ENCODE peak calls at places on chromosomes 13 and 19, in four cellular contexts. K is foreskin fibroblast, U is prostate gland, T is OCI-LY7. X is an unnamed sample.

GRCh38 chr19:343941-344624 is 513 bp downstream of the MIER2 start:
- DNase-seq in K (no peak), T (peak; percentile 37), U (no peak), X (no peak)

GRCh38 chr13:48562296-48563066 is 29.6 kb upstream of the RCBTB2 start:
- DNase-seq in K (no peak), U (no peak), T (peak; percentile 94), X (no peak)

GRCh38 chr13:112960671-112961070 is 8.3 kb upstream of the MCF2L start:
- DNase-seq in U (no peak), K (no peak), T (no peak), X (no peak)

GRCh38 chr13:39417643-39418042 is 185.3 kb downstream of the LHFPL6 start:
- DNase-seq in U (no peak), T (no peak), K (peak; percentile 30), X (peak; percentile 16)

GRCh38 chr13:97425570-97425969 is 8.4 kb upstream of the RAP2A start:
- DNase-seq in K (no peak), T (no peak), U (no peak), X (no peak)

GRCh38 chr19:14089662-14090508 is 666 bp downstream of the SAMD1 start:
- DNase-seq in T (peak; percentile 81), K (peak; percentile 66), U (no peak), X (no peak)

GRCh38 chr19:15048885-15049541 is at the start of gene CASP14:
- DNase-seq in U (no peak), K (no peak), T (no peak), X (no peak)

GRCh38 chr19:1299822-1300221 is 14.1 kb downstream of the EFNA2 start:
- DNase-seq in U (no peak), K (no peak), T (no peak), X (no peak)

GRCh38 chr13:23695711-23696512 is 125.7 kb downstream of the TNFRSF19 start:
- DNase-seq in T (peak; percentile 8), K (no peak), U (no peak), X (no peak)

GRCh38 chr13:113952983-113953520 is 20.8 kb downstream of the C13orf46 start:
- DNase-seq in T (no peak), U (no peak), K (no peak), X (no peak)

GRCh38 chr13:51932231-51932630 is 70.5 kb downstream of the CCDC70 start:
- DNase-seq in U (no peak), K (no peak), T (no peak), X (no peak)

GRCh38 chr19:7219056-7219455 is 75.2 kb downstream of the INSR start:
- DNase-seq in U (no peak), K (no peak), T (no peak), X (no peak)

GRCh38 chr13:74346960-74347359 is 212.8 kb upstream of the KLF12 start:
- DNase-seq in U (no peak), T (no peak), K (no peak), X (no peak)

GRCh38 chr19:56840452-56841193 is at the start of the genes PEG3 and ZIM2:
- DNase-seq in U (no peak), K (no peak), T (no peak), X (no peak)

GRCh38 chr19:18599485-18599884 is 7.1 kb downstream of the CRLF1 start:
- DNase-seq in K (no peak), U (no peak), T (no peak), X (no peak)

GRCh38 chr13:103815619-103816018 is 749.4 kb upstream of the SLC10A2 start:
- DNase-seq in U (no peak), T (no peak), K (no peak), X (no peak)

GRCh38 chr19:51000981-51001380 is 423 bp downstream of the KLK8 start:
- DNase-seq in U (no peak), K (no peak), T (no peak), X (no peak)

GRCh38 chr19:23758187-23759074 is at the start of gene ZNF681:
- DNase-seq in K (peak; percentile 53), U (peak; percentile 89), T (peak; percentile 89), X (peak; percentile 32)

GRCh38 chr19:49450405-49450804 is 1.2 kb downstream of the PIH1D1 start:
- DNase-seq in T (no peak), K (no peak), U (no peak), X (no peak)
- H3K4me3 ChIP-seq in T (peak overlapping the region; percentile 93), K (peak overlapping the region; percentile 88), U (no peak overlapping the region), X (peak overlapping the region; percentile 95)

GRCh38 chr19:13034636-13035035 is 39.4 kb downstream of the NFIX start:
- DNase-seq in T (no peak), K (no peak), U (no peak), X (no peak)

GRCh38 chr19:13037718-13038117 is 42.4 kb downstream of the NFIX start:
- DNase-seq in U (no peak), K (no peak), T (no peak), X (no peak)

GRCh38 chr19:13035820-13036365 is 40.6 kb downstream of the NFIX start:
- DNase-seq in U (no peak), K (no peak), T (no peak), X (no peak)

GRCh38 chr19:13037161-13037560 is 41.9 kb downstream of the NFIX start:
- DNase-seq in U (no peak), K (peak; percentile 80), T (no peak), X (no peak)

GRCh38 chr19:13036366-13036976 is 41.2 kb downstream of the NFIX start:
- DNase-seq in K (no peak), U (no peak), T (no peak), X (no peak)
- TF ChIP-seq CTCF in K (no peak), U (peak; percentile 40), T (no peak), X (no peak)

GRCh38 chr19:11034449-11035213 is 54.6 kb upstream of the LDLR start:
- DNase-seq in K (no peak), U (no peak), T (no peak), X (no peak)
- H3K4me3 ChIP-seq in K (no peak overlapping the region), U (no peak overlapping the region), T (no peak overlapping the region), X (no peak overlapping the region)

GRCh38 chr13:50387124-50387581 is 371.9 kb downstream of the KCNRG start:
- DNase-seq in K (no peak), U (peak; percentile 44), T (peak; percentile 75), X (no peak)
- TF ChIP-seq CTCF in K (peak; percentile 10), U (no peak), T (peak; percentile 79), X (peak; percentile 5)

GRCh38 chr13:50892162-50892944 is 17.2 kb upstream of the RNASEH2B start:
- DNase-seq in T (peak; percentile 94), U (no peak), K (no peak), X (no peak)
- H3K4me3 ChIP-seq in T (peak overlapping the region; percentile 56), U (no peak overlapping the region), K (no peak overlapping the region), X (no peak overlapping the region)

DNA sequence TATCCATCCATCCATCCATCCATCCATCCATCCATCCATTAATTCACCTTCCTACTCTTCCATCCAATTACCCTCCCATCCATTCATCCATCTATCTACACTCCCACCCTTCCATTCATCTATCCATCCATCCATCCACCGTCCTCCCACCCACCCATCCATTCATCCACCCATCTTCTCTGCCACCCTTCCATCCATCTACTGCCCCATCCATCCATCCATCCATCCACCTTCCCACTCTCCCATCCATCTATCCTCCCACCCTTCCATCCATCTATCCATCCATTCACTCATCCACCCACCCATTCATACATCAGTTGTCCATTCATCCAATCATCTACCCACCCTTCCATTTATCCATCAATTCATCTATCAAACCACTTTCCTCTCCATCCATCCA is 54.3 kb downstream of the NWD1 start:
- DNase-seq in K (no peak), U (no peak), T (no peak), X (no peak)
- TF ChIP-seq CTCF in K (no peak), U (no peak), T (no peak), X (no peak)

GRCh38 chr19:11480927-11481776 is at the start of gene ELAVL3:
- DNase-seq in U (no peak), K (no peak), T (no peak), X (no peak)
- H3K4me3 ChIP-seq in U (no peak within 1 kb of the TSS), K (no peak within 1 kb of the TSS), T (peak within 1 kb of the TSS; percentile 65), X (no peak within 1 kb of the TSS)

DNA sequence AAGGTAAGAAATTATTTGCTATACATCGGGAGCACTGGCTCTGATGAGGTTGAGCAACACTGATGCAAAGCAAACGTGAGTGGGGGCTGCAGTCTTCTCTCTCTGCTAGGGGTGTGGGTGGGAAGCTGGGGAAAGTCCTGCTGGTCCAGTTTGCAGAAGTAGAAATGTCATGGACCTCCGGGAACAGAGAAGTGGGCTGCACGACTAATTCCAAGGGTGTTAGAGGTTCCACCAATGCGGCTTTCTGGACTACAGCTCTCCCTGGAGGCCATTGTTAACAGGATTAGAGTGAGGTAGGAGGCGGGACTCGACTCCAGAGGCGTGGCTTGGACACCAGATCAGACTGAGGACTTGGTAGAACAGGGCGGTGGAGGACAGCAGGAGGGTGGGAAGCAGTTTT is 5.7 kb upstream of the FBXO27 start:
- DNase-seq in T (no peak), U (peak; percentile 59), K (peak; percentile 21), X (no peak)
- TF ChIP-seq CTCF in T (no peak), U (no peak), K (peak; percentile 21), X (peak; percentile 18)